ENCODE peak calls at places on chromosomes 11 and 22, in nine cellular contexts. One of them, this sample, is unnamed.

GRCh38 chr11:32960553-32961164 is 55.0 kb upstream of the DEPDC7 start:
- DNase-seq in CD8-positive, alpha-beta memory T cell: no peak
- DNase-seq in sigmoid colon: no peak
- DNase-seq in heart left ventricle: no peak
- DNase-seq in H9: no peak
- DNase-seq in DND-41: no peak
- DNase-seq in spleen: no peak
- DNase-seq in iPS DF 6.9: no peak
- DNase-seq in IMR-90: peak; percentile 71
- DNase-seq in this sample: no peak

GRCh38 chr11:62573592-62574362 is at the start of gene EEF1G:
- DNase-seq in CD8-positive, alpha-beta memory T cell: peak; percentile 97
- DNase-seq in sigmoid colon: peak; percentile 99
- DNase-seq in heart left ventricle: peak; percentile 98
- DNase-seq in H9: peak; percentile 100
- DNase-seq in DND-41: peak; percentile 100
- DNase-seq in spleen: peak; percentile 99
- DNase-seq in iPS DF 6.9: peak; percentile 99
- DNase-seq in IMR-90: peak; percentile 100
- DNase-seq in this sample: peak; percentile 99

GRCh38 chr11:114358711-114359110 is 41.6 kb downstream of the C11orf71 start:
- DNase-seq in CD8-positive, alpha-beta memory T cell: no peak
- DNase-seq in sigmoid colon: no peak
- DNase-seq in heart left ventricle: no peak
- DNase-seq in H9: no peak
- DNase-seq in DND-41: no peak
- DNase-seq in spleen: no peak
- DNase-seq in iPS DF 6.9: no peak
- DNase-seq in IMR-90: peak; percentile 27
- DNase-seq in this sample: no peak

GRCh38 chr11:40388097-40388818 is 1071.2 kb downstream of the LRRC4C start:
- DNase-seq in CD8-positive, alpha-beta memory T cell: no peak
- DNase-seq in sigmoid colon: no peak
- DNase-seq in heart left ventricle: no peak
- DNase-seq in H9: no peak
- DNase-seq in DND-41: no peak
- DNase-seq in spleen: no peak
- DNase-seq in iPS DF 6.9: no peak
- DNase-seq in IMR-90: peak; percentile 70
- DNase-seq in this sample: no peak

GRCh38 chr22:27842994-27843431 is 41.5 kb upstream of the MN1 start:
- DNase-seq in CD8-positive, alpha-beta memory T cell: no peak
- DNase-seq in sigmoid colon: peak; percentile 64
- DNase-seq in heart left ventricle: no peak
- DNase-seq in H9: no peak
- DNase-seq in DND-41: no peak
- DNase-seq in spleen: no peak
- DNase-seq in iPS DF 6.9: no peak
- DNase-seq in IMR-90: no peak
- DNase-seq in this sample: no peak

GRCh38 chr11:66443602-66444001 is 5.0 kb upstream of the MRPL11 start:
- DNase-seq in CD8-positive, alpha-beta memory T cell: no peak
- DNase-seq in sigmoid colon: no peak
- DNase-seq in heart left ventricle: no peak
- DNase-seq in H9: no peak
- DNase-seq in DND-41: no peak
- DNase-seq in spleen: no peak
- DNase-seq in iPS DF 6.9: no peak
- DNase-seq in IMR-90: peak; percentile 92
- DNase-seq in this sample: no peak

GRCh38 chr22:41248758-41249157 is 8.0 kb upstream of the CHADL start:
- DNase-seq in CD8-positive, alpha-beta memory T cell: no peak
- DNase-seq in sigmoid colon: no peak
- DNase-seq in heart left ventricle: no peak
- DNase-seq in H9: no peak
- DNase-seq in DND-41: no peak
- DNase-seq in spleen: no peak
- DNase-seq in iPS DF 6.9: no peak
- DNase-seq in IMR-90: no peak
- DNase-seq in this sample: no peak

GRCh38 chr11:13997881-13998280 is 35.4 kb downstream of the SPON1 start:
- DNase-seq in CD8-positive, alpha-beta memory T cell: no peak
- DNase-seq in sigmoid colon: no peak
- DNase-seq in heart left ventricle: no peak
- DNase-seq in H9: no peak
- DNase-seq in DND-41: no peak
- DNase-seq in spleen: no peak
- DNase-seq in iPS DF 6.9: no peak
- DNase-seq in IMR-90: no peak
- DNase-seq in this sample: no peak

GRCh38 chr11:65111537-65112225 is at the start of gene TM7SF2:
- DNase-seq in CD8-positive, alpha-beta memory T cell: peak; percentile 94
- DNase-seq in sigmoid colon: peak; percentile 98
- DNase-seq in heart left ventricle: peak; percentile 97
- DNase-seq in H9: peak; percentile 97
- DNase-seq in DND-41: peak; percentile 97
- DNase-seq in spleen: peak; percentile 99
- DNase-seq in iPS DF 6.9: peak; percentile 79
- DNase-seq in IMR-90: peak; percentile 86
- DNase-seq in this sample: peak; percentile 92

GRCh38 chr22:22398530-22399327 is 109.8 kb downstream of the ZNF280B start:
- DNase-seq in CD8-positive, alpha-beta memory T cell: no peak
- DNase-seq in sigmoid colon: no peak
- DNase-seq in heart left ventricle: no peak
- DNase-seq in H9: no peak
- DNase-seq in DND-41: no peak
- DNase-seq in spleen: no peak
- DNase-seq in iPS DF 6.9: no peak
- DNase-seq in IMR-90: no peak
- DNase-seq in this sample: no peak

GRCh38 chr11:92838655-92839334 is 130.7 kb upstream of the MTNR1B start:
- DNase-seq in CD8-positive, alpha-beta memory T cell: no peak
- DNase-seq in sigmoid colon: no peak
- DNase-seq in heart left ventricle: no peak
- DNase-seq in H9: peak; percentile 64
- DNase-seq in DND-41: no peak
- DNase-seq in spleen: no peak
- DNase-seq in iPS DF 6.9: peak; percentile 20
- DNase-seq in IMR-90: peak; percentile 16
- DNase-seq in this sample: no peak

GRCh38 chr11:129302386-129303101 is 73.1 kb upstream of the BARX2 start:
- DNase-seq in CD8-positive, alpha-beta memory T cell: no peak
- DNase-seq in sigmoid colon: no peak
- DNase-seq in heart left ventricle: no peak
- DNase-seq in H9: no peak
- DNase-seq in DND-41: no peak
- DNase-seq in spleen: no peak
- DNase-seq in iPS DF 6.9: no peak
- DNase-seq in IMR-90: no peak
- DNase-seq in this sample: no peak

GRCh38 chr11:72069787-72070251 is 10.5 kb downstream of the NUMA1 start:
- DNase-seq in CD8-positive, alpha-beta memory T cell: no peak
- DNase-seq in sigmoid colon: peak; percentile 89
- DNase-seq in heart left ventricle: peak; percentile 87
- DNase-seq in H9: peak; percentile 42
- DNase-seq in DND-41: no peak
- DNase-seq in spleen: peak; percentile 91
- DNase-seq in iPS DF 6.9: no peak
- DNase-seq in IMR-90: peak; percentile 84
- DNase-seq in this sample: no peak

GRCh38 chr11:117887431-117888139 is 11.1 kb upstream of the FXYD6 start:
- DNase-seq in CD8-positive, alpha-beta memory T cell: no peak
- DNase-seq in sigmoid colon: no peak
- DNase-seq in heart left ventricle: peak; percentile 49
- DNase-seq in H9: peak; percentile 18
- DNase-seq in DND-41: no peak
- DNase-seq in spleen: no peak
- DNase-seq in iPS DF 6.9: no peak
- DNase-seq in IMR-90: no peak
- DNase-seq in this sample: no peak

GRCh38 chr11:19890308-19890707 is 177.7 kb downstream of the NAV2 start:
- DNase-seq in CD8-positive, alpha-beta memory T cell: no peak
- DNase-seq in sigmoid colon: no peak
- DNase-seq in heart left ventricle: no peak
- DNase-seq in H9: no peak
- DNase-seq in DND-41: no peak
- DNase-seq in spleen: no peak
- DNase-seq in iPS DF 6.9: no peak
- DNase-seq in IMR-90: peak; percentile 88
- DNase-seq in this sample: no peak

GRCh38 chr11:83543918-83544491 is 257.8 kb upstream of the CCDC90B start:
- DNase-seq in CD8-positive, alpha-beta memory T cell: no peak
- DNase-seq in sigmoid colon: no peak
- DNase-seq in heart left ventricle: no peak
- DNase-seq in H9: no peak
- DNase-seq in DND-41: no peak
- DNase-seq in spleen: no peak
- DNase-seq in iPS DF 6.9: no peak
- DNase-seq in IMR-90: no peak
- DNase-seq in this sample: no peak

GRCh38 chr11:119699227-119699626 is 29.8 kb downstream of the NECTIN1 start:
- DNase-seq in CD8-positive, alpha-beta memory T cell: no peak
- DNase-seq in sigmoid colon: no peak
- DNase-seq in heart left ventricle: peak; percentile 86
- DNase-seq in H9: no peak
- DNase-seq in DND-41: no peak
- DNase-seq in spleen: no peak
- DNase-seq in iPS DF 6.9: no peak
- DNase-seq in IMR-90: no peak
- DNase-seq in this sample: peak; percentile 46

GRCh38 chr11:35260342-35260985 is 121.5 kb downstream of the CD44 start:
- DNase-seq in CD8-positive, alpha-beta memory T cell: no peak
- DNase-seq in sigmoid colon: no peak
- DNase-seq in heart left ventricle: no peak
- DNase-seq in H9: no peak
- DNase-seq in DND-41: no peak
- DNase-seq in spleen: no peak
- DNase-seq in iPS DF 6.9: no peak
- DNase-seq in IMR-90: peak; percentile 96
- DNase-seq in this sample: no peak
- H3K4me1 ChIP-seq in CD8-positive, alpha-beta memory T cell: peaks cover 25% of the 10 kb centered on the region
- H3K4me1 ChIP-seq in sigmoid colon: peaks cover 17% of the 10 kb centered on the region
- H3K4me1 ChIP-seq in heart left ventricle: no peaks in the 10 kb centered on the region
- H3K4me1 ChIP-seq in H9: no peaks in the 10 kb centered on the region
- H3K4me1 ChIP-seq in DND-41: no peaks in the 10 kb centered on the region
- H3K4me1 ChIP-seq in spleen: peaks cover 12% of the 10 kb centered on the region
- H3K4me1 ChIP-seq in iPS DF 6.9: no peaks in the 10 kb centered on the region
- H3K4me1 ChIP-seq in IMR-90: peaks cover 4% of the 10 kb centered on the region
- H3K4me1 ChIP-seq in this sample: no peaks in the 10 kb centered on the region

DNA sequence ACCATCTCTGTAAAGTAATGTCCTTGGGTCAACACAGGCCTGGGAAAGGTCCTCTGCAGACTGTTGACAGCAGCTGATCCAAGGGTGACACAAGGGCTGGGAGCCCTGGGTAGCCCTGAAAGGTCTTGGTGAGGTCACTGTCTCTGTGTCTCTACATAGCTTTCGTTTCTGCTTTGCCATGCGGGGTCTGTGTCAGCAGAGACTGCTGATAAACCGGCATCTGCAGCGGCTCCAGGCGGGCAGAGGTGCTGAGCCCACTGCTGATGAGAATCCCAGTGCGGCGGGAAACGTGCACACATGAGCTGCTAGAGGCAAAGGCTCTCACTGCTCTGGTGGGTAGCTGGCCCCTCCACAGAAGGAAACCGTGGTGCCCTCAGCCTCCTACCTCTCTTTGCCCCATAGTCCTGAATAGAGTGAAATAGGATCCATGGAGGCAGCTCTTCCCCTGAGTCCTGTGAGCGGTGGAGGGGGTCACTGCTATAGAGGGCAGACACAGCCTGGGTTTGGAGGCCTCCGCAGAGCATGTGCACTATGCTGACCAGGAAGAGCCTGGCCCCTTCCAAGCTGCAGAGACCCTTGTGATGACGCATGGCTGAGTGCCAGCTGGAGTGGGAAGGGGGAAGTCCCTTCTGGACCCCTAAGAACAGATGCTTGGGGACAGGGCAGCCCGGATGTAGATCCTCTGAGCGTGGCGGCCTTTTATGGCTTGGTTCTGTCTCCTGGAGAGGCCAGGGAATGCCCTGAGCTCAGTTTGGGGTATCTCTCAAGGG is 17.8 kb upstream of the ST3GAL4 start:
- DNase-seq in CD8-positive, alpha-beta memory T cell: no peak
- DNase-seq in sigmoid colon: no peak
- DNase-seq in heart left ventricle: peak; percentile 36
- DNase-seq in H9: no peak
- DNase-seq in DND-41: no peak
- DNase-seq in spleen: peak; percentile 70
- DNase-seq in iPS DF 6.9: no peak
- DNase-seq in IMR-90: no peak
- DNase-seq in this sample: no peak
- H3K4me1 ChIP-seq in CD8-positive, alpha-beta memory T cell: no peaks in the 10 kb centered on the region
- H3K4me1 ChIP-seq in sigmoid colon: peaks cover 12% of the 10 kb centered on the region
- H3K4me1 ChIP-seq in heart left ventricle: peaks cover 20% of the 10 kb centered on the region
- H3K4me1 ChIP-seq in H9: no peaks in the 10 kb centered on the region
- H3K4me1 ChIP-seq in DND-41: no peaks in the 10 kb centered on the region
- H3K4me1 ChIP-seq in spleen: peaks cover 85% of the 10 kb centered on the region
- H3K4me1 ChIP-seq in iPS DF 6.9: peaks cover 2% of the 10 kb centered on the region
- H3K4me1 ChIP-seq in IMR-90: peaks cover 14% of the 10 kb centered on the region
- H3K4me1 ChIP-seq in this sample: no peaks in the 10 kb centered on the region

GRCh38 chr11:85281550-85281949 is 345.6 kb downstream of the DLG2 start:
- DNase-seq in CD8-positive, alpha-beta memory T cell: no peak
- DNase-seq in sigmoid colon: no peak
- DNase-seq in heart left ventricle: no peak
- DNase-seq in H9: no peak
- DNase-seq in DND-41: no peak
- DNase-seq in spleen: no peak
- DNase-seq in iPS DF 6.9: no peak
- DNase-seq in IMR-90: no peak
- DNase-seq in this sample: no peak
- H3K4me1 ChIP-seq in CD8-positive, alpha-beta memory T cell: no peaks in the 10 kb centered on the region
- H3K4me1 ChIP-seq in sigmoid colon: no peaks in the 10 kb centered on the region
- H3K4me1 ChIP-seq in heart left ventricle: no peaks in the 10 kb centered on the region
- H3K4me1 ChIP-seq in H9: no peaks in the 10 kb centered on the region
- H3K4me1 ChIP-seq in DND-41: no peaks in the 10 kb centered on the region
- H3K4me1 ChIP-seq in spleen: no peaks in the 10 kb centered on the region
- H3K4me1 ChIP-seq in iPS DF 6.9: no peaks in the 10 kb centered on the region
- H3K4me1 ChIP-seq in IMR-90: no peaks in the 10 kb centered on the region
- H3K4me1 ChIP-seq in this sample: peaks cover 13% of the 10 kb centered on the region

DNA sequence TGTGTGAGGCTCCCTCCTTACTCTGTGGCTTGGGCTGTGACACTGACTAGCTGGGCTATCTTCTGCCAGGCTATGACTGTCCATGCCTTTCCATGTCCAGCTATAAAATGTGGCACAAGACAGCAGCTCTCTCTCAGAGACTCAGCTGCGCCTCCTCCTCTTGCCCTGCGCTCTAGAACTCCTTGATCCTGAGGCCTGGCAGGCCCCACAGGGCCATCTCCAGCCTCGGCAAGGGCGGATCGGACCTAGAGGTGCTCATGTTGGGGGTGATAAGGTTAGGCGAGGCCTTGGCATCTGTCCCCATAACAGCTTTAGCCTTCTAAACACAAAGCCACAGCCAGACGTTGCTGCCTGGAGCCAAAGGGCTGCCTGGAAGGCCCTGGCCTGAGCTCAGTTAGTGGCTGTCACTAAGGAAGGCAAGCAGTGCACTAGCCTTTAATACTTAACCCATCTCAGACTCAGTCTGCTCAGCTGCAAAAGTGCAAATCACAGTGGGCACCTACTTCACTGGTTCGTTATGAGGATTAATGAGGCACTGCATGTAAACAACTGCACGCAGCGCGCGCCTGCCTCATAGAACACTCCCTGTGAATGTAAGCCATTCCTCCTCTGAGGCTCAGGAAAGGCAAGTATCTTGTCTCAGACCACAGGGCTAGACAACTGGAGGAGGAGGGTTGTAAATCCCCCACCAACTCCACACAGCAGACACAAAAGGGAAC is 1.2 kb downstream of the GUCD1 start:
- DNase-seq in CD8-positive, alpha-beta memory T cell: no peak
- DNase-seq in sigmoid colon: peak; percentile 70
- DNase-seq in heart left ventricle: peak; percentile 61
- DNase-seq in H9: no peak
- DNase-seq in DND-41: no peak
- DNase-seq in spleen: peak; percentile 76
- DNase-seq in iPS DF 6.9: no peak
- DNase-seq in IMR-90: peak; percentile 40
- DNase-seq in this sample: no peak
- H3K4me1 ChIP-seq in CD8-positive, alpha-beta memory T cell: peaks cover 39% of the 10 kb centered on the region
- H3K4me1 ChIP-seq in sigmoid colon: peaks cover 51% of the 10 kb centered on the region
- H3K4me1 ChIP-seq in heart left ventricle: peaks cover 41% of the 10 kb centered on the region
- H3K4me1 ChIP-seq in H9: peaks cover 3% of the 10 kb centered on the region
- H3K4me1 ChIP-seq in DND-41: peaks cover 46% of the 10 kb centered on the region
- H3K4me1 ChIP-seq in spleen: peaks cover 85% of the 10 kb centered on the region
- H3K4me1 ChIP-seq in iPS DF 6.9: no peaks in the 10 kb centered on the region
- H3K4me1 ChIP-seq in IMR-90: peaks cover 7% of the 10 kb centered on the region
- H3K4me1 ChIP-seq in this sample: peaks cover 2% of the 10 kb centered on the region

This sample was measured in HAP-1.